ENCODE peak calls at places on chromosomes 7 and 10, in ten cellular contexts. R is transverse colon, Q is GM23338, P is upper lobe of left lung, H is vagina, X is spleen, K is SK-N-SH, S is breast epithelium, F is HL-60, J is GM12892. B is an unnamed sample.

GRCh38 chr7:132592238-132592946 is 16.1 kb upstream of the PLXNA4 start:
- DNase-seq in X (no peak), K (peak), F (no peak), S (no peak), P (no peak), R (no peak), J (no peak), H (no peak), Q (no peak), B (no peak)

GRCh38 chr7:29609162-29610030 is 45.8 kb downstream of the PRR15 start:
- DNase-seq in K (no peak), F (no peak), R (peak), Q (peak), J (no peak), H (no peak), P (no peak), X (no peak), S (no peak), B (peak)

GRCh38 chr7:110975476-110975875 is 115.5 kb upstream of the LRRN3 start:
- DNase-seq in H (no peak), X (no peak), F (no peak), R (no peak), K (no peak), Q (no peak), S (no peak), J (no peak), P (no peak), B (no peak)

GRCh38 chr10:110409926-110410325 is 87.8 kb upstream of the DUSP5 start:
- DNase-seq in F (no peak), P (no peak), S (no peak), K (no peak), R (no peak), J (no peak), H (no peak), X (no peak), Q (no peak), B (no peak)

GRCh38 chr7:7772385-7772784 is 54.0 kb upstream of the RPA3 start:
- DNase-seq in J (no peak), S (no peak), H (no peak), F (no peak), Q (no peak), P (no peak), R (no peak), K (no peak), X (no peak), B (no peak)

GRCh38 chr7:25073451-25073850 is 51.6 kb downstream of the CYCS start:
- DNase-seq in K (no peak), R (no peak), X (no peak), H (no peak), F (no peak), Q (no peak), J (no peak), S (no peak), P (peak), B (no peak)

GRCh38 chr7:6221340-6222319 is 50.8 kb downstream of the CYTH3 start:
- DNase-seq in H (no peak), P (no peak), S (no peak), R (no peak), F (peak), J (no peak), K (no peak), X (no peak), Q (no peak), B (no peak)

GRCh38 chr10:126387931-126388911 is at the start of gene ADAM12:
- DNase-seq in F (no peak), X (no peak), H (no peak), S (no peak), Q (peak), P (no peak), J (no peak), R (peak), K (peak), B (peak)

GRCh38 chr7:88377421-88377820 is 70.7 kb upstream of the STEAP4 start:
- DNase-seq in K (no peak), H (no peak), P (no peak), X (no peak), S (no peak), Q (peak), R (no peak), F (no peak), J (no peak), B (no peak)

GRCh38 chr10:4546500-4546899 is 279.5 kb upstream of the AKR1E2 start:
- DNase-seq in J (no peak), P (no peak), R (no peak), H (no peak), S (no peak), X (no peak), K (no peak), F (no peak), Q (no peak), B (no peak)

GRCh38 chr7:70693300-70693689 is 438.6 kb upstream of the GALNT17 start:
- DNase-seq in J (no peak), X (no peak), K (peak), R (no peak), Q (no peak), H (no peak), F (no peak), P (peak), S (no peak), B (no peak)

GRCh38 chr7:4261038-4261960 is 420.8 kb upstream of the FOXK1 start:
- DNase-seq in P (no peak), F (no peak), J (no peak), Q (no peak), X (peak), H (no peak), S (no peak), K (no peak), R (no peak), B (no peak)

GRCh38 chr7:38671901-38672559 is 40.9 kb upstream of the AMPH start:
- DNase-seq in P (no peak), Q (no peak), X (no peak), J (no peak), S (no peak), F (no peak), K (no peak), R (no peak), H (no peak), B (no peak)

GRCh38 chr10:121873236-121873635 is 54.6 kb downstream of the ATE1 start:
- DNase-seq in J (no peak), Q (no peak), S (no peak), K (no peak), F (no peak), H (no peak), P (no peak), R (no peak), X (no peak), B (no peak)

GRCh38 chr10:129096340-129096984 is 370.6 kb upstream of the MGMT start:
- DNase-seq in R (no peak), S (no peak), H (peak), Q (no peak), X (no peak), J (no peak), K (no peak), F (no peak), P (peak), B (peak)

GRCh38 chr10:51867956-51868355 is 168.6 kb upstream of the CSTF2T start:
- DNase-seq in R (no peak), S (no peak), P (no peak), K (no peak), H (no peak), F (no peak), X (no peak), J (no peak), Q (no peak), B (no peak)

GRCh38 chr10:82889703-82890102 is 1014.7 kb downstream of the NRG3 start:
- DNase-seq in H (no peak), P (no peak), X (no peak), J (no peak), R (no peak), K (no peak), S (no peak), F (no peak), Q (peak), B (no peak)

GRCh38 chr10:100338434-100339036 is 8.5 kb upstream of the SCD start:
- DNase-seq in P (peak), J (peak), S (peak), H (no peak), Q (peak), K (peak), X (peak), R (peak), F (peak), B (no peak)

GRCh38 chr10:112524637-112525036 is 77.6 kb downstream of the VTI1A start:
- DNase-seq in F (no peak), X (no peak), Q (no peak), K (no peak), J (no peak), P (no peak), S (no peak), H (no peak), R (no peak), B (no peak)

GRCh38 chr10:112519129-112519761 is 72.2 kb downstream of the VTI1A start:
- DNase-seq in X (no peak), R (peak), J (no peak), S (no peak), H (no peak), P (no peak), Q (no peak), K (no peak), F (no peak), B (no peak)

GRCh38 chr10:112517381-112517976 is 70.5 kb downstream of the VTI1A start:
- DNase-seq in J (no peak), Q (no peak), F (no peak), X (no peak), H (no peak), S (no peak), P (no peak), R (no peak), K (no peak), B (no peak)

GRCh38 chr10:112525215-112525614 is 78.2 kb downstream of the VTI1A start:
- DNase-seq in K (no peak), J (no peak), R (no peak), Q (no peak), F (no peak), H (no peak), S (no peak), X (no peak), P (no peak), B (no peak)

DNA sequence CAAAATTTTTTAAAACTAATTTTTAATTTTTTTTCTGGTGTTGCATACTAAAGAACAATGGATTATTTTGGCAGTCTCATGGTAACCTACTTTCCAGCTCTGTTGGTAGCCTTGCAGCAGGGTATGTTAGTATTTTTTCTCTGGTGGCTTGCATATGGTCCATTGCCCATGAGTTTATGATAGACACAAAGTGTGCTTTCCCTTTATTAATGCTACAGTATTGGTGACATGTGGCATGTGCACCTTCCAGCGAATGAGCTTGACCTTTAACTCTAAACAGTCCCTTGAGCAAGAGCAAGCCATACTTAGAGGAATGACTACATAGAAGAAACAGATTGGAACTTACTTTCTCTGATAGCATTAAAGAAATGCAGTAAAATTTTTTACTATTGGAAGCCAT is 73.8 kb downstream of the VTI1A start:
- DNase-seq in J (no peak), Q (no peak), R (no peak), H (no peak), S (no peak), F (no peak), X (no peak), K (no peak), P (no peak), B (no peak)
- TF ChIP-seq POLR2AphosphoS5 in J (no peak), Q (no peak), R (no peak), H (no peak), S (no peak), F (no peak), X (no peak), K (no peak), P (no peak), B (no peak)

GRCh38 chr10:63713191-63714144 is 192.3 kb downstream of the REEP3 start:
- DNase-seq in P (peak), F (no peak), K (peak), S (no peak), J (no peak), X (no peak), R (peak), Q (peak), H (no peak), B (no peak)

GRCh38 chr10:63712717-63713115 is 191.5 kb downstream of the REEP3 start:
- DNase-seq in P (no peak), Q (no peak), X (no peak), R (no peak), F (no peak), K (no peak), S (no peak), H (no peak), J (no peak), B (no peak)

GRCh38 chr10:63711361-63711760 is 190.2 kb downstream of the REEP3 start:
- DNase-seq in R (no peak), F (no peak), P (peak), X (no peak), K (no peak), J (no peak), S (no peak), H (no peak), Q (peak), B (no peak)

GRCh38 chr10:63710703-63711102 is 189.5 kb downstream of the REEP3 start:
- DNase-seq in S (no peak), Q (no peak), X (no peak), R (no peak), H (no peak), K (no peak), F (no peak), J (peak), P (no peak), B (no peak)

GRCh38 chr10:63711866-63712716 is 190.9 kb downstream of the REEP3 start:
- DNase-seq in P (peak), R (peak), K (peak), F (no peak), X (no peak), Q (no peak), J (no peak), S (peak), H (peak), B (peak)
- TF ChIP-seq POLR2AphosphoS5 in P (peak), R (peak), K (peak), F (no peak), X (peak), Q (no peak), J (no peak), S (peak), H (peak), B (peak)

GRCh38 chr10:69890065-69890831 is 88.5 kb downstream of the COL13A1 start:
- DNase-seq in R (no peak), S (no peak), X (no peak), F (no peak), Q (no peak), J (no peak), H (no peak), P (no peak), K (no peak), B (no peak)
- TF ChIP-seq POLR2AphosphoS5 in R (no peak), S (no peak), X (no peak), F (no peak), Q (no peak), J (no peak), H (no peak), P (no peak), K (no peak), B (no peak)

DNA sequence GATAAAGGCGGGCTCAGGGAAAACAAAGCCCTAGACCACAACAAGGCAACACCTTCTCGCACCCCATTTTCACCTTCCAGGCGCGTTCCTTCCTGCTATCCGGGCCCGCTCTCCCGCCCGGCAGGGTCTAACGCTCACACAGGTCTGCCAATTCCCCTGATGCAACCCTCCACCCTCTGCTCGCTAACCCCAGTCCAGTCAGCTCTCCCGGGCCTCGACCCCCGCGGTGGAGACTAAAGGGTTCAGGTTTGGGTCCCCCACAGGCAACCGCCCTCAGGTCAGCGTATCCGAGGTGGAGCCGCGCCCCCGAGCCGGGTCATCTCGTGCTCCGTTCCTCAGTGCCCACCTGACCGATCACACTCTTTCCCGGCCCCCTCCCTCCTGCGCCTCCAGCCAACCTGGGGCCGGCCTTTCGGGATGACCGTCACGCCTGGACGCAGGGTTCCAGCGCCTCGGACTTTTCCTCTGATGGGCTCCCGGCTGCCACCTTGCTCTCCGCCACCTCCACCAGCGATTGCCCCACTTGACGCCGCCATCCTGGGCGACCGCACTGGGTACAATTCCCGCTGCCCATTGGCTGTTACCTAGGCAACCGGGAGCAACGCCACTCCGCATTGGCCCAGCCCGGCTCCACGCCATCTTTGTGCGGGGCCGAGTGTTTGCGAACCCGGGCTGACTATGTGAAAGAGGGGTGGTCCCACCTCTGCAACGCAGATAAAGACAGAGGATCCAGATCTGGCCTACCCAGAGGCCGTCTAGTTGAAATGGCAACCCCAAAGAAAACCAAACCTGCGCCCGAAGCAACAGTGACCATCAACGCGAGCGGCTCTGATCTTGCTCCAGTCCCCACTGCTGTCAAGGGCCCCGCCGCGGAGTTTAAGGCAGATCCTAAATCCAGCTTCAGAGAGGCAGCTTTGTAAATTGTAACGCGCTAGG is at the start of gene MORN4:
- DNase-seq in F (peak), R (peak), P (peak), Q (peak), K (peak), H (peak), X (peak), S (peak), J (peak), B (peak)
- TF ChIP-seq POLR2AphosphoS5 in F (no peak), R (no peak), P (peak), Q (peak), K (peak), H (peak), X (peak), S (peak), J (no peak), B (peak)

DNA sequence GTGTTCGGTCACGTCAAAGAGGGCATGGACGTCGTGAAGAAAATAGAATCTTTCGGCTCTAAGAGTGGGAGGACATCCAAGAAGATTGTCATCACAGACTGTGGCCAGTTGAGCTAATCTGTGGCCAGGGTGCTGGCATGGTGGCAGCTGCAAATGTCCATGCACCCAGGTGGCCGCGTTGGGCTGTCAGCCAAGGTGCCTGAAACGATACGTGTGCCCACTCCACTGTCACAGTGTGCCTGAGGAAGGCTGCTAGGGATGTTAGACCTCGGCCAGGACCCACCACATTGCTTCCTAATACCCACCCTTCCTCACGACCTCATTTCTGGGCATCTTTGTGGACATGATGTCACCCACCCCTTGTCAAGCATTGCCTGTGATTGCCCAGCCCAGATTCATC is 6.5 kb downstream of the PPIF start:
- DNase-seq in J (no peak), Q (no peak), K (no peak), X (no peak), P (peak), S (no peak), R (no peak), H (peak), F (no peak), B (no peak)
- TF ChIP-seq POLR2AphosphoS5 in J (peak), Q (no peak), K (no peak), X (no peak), P (no peak), S (no peak), R (no peak), H (no peak), F (peak), B (no peak)

GRCh38 chr10:75788394-75789205 is 357.2 kb downstream of the LRMDA start:
- DNase-seq in Q (no peak), K (no peak), H (no peak), J (no peak), S (no peak), R (no peak), X (no peak), P (no peak), F (no peak), B (peak)
- TF ChIP-seq POLR2AphosphoS5 in Q (no peak), K (no peak), H (no peak), J (no peak), S (no peak), R (peak), X (no peak), P (no peak), F (no peak), B (peak)

GRCh38 chr7:47231627-47232026 is 350.3 kb downstream of the TNS3 start:
- DNase-seq in X (no peak), S (no peak), K (no peak), Q (no peak), H (no peak), F (no peak), R (no peak), P (no peak), J (no peak), B (peak)

GRCh38 chr7:47236480-47237208 is 345.3 kb downstream of the TNS3 start:
- DNase-seq in P (no peak), H (no peak), X (no peak), F (no peak), S (no peak), K (no peak), R (no peak), Q (no peak), J (no peak), B (no peak)

GRCh38 chr7:47231081-47231480 is 350.8 kb downstream of the TNS3 start:
- DNase-seq in X (no peak), H (no peak), K (no peak), J (no peak), Q (no peak), P (no peak), S (no peak), F (no peak), R (no peak), B (no peak)

GRCh38 chr7:47232751-47233412 is 349.0 kb downstream of the TNS3 start:
- DNase-seq in S (no peak), P (no peak), H (no peak), X (no peak), F (no peak), K (no peak), J (no peak), R (no peak), Q (no peak), B (no peak)

GRCh38 chr7:47233996-47234395 is 347.9 kb downstream of the TNS3 start:
- DNase-seq in H (no peak), X (no peak), S (no peak), R (no peak), K (no peak), J (no peak), F (no peak), P (no peak), Q (no peak), B (no peak)
- TF ChIP-seq POLR2AphosphoS5 in H (no peak), X (no peak), S (no peak), R (no peak), K (no peak), J (no peak), F (no peak), P (no peak), Q (no peak), B (no peak)

B was measured in esophagus muscularis mucosa.